ENCODE peak calls at places on chromosomes 11 and 22, in six cellular contexts. G is astrocyte of the hippocampus; R is NCI-H460; A is activated CD4-positive, alpha-beta T cell treated with anti-CD3 and anti-CD28 coated beads for 48 hours; M is non-pigmented ciliary epithelial cell; E is fibroblast of the conjunctiva. F is an unnamed sample.

GRCh38 chr11:123519055-123519796 is 89.2 kb downstream of the GRAMD1B start:
- DNase-seq in G (peak), R (no peak), A (no peak), M (no peak), E (no peak), F (no peak)

GRCh38 chr11:47916361-47916841 is 64.0 kb upstream of the PTPRJ start:
- DNase-seq in G (peak), R (no peak), A (no peak), M (no peak), E (no peak), F (no peak)

GRCh38 chr11:12276356-12276755 is 101.0 kb upstream of the PARVA start:
- DNase-seq in G (no peak), R (no peak), A (no peak), M (no peak), E (no peak), F (no peak)

GRCh38 chr11:71144010-71144409 is 108.4 kb downstream of the SHANK2 start:
- DNase-seq in G (no peak), R (no peak), A (no peak), M (no peak), E (no peak), F (no peak)

GRCh38 chr22:17102297-17102667 is 17.5 kb downstream of the IL17RA start:
- DNase-seq in G (no peak), R (no peak), A (no peak), M (no peak), E (no peak), F (no peak)

GRCh38 chr11:21405403-21405802 is 736.0 kb downstream of the NELL1 start:
- DNase-seq in G (peak), R (no peak), A (no peak), M (no peak), E (no peak), F (no peak)

GRCh38 chr22:48765595-48765994 is 1062.1 kb downstream of the BRD1 start:
- DNase-seq in G (no peak), R (no peak), A (no peak), M (no peak), E (no peak), F (no peak)

GRCh38 chr11:16986434-16987204 is 27.6 kb downstream of the PLEKHA7 start:
- DNase-seq in G (peak), R (no peak), A (peak), M (no peak), E (no peak), F (no peak)

GRCh38 chr11:129323896-129324522 is 51.6 kb upstream of the BARX2 start:
- DNase-seq in G (no peak), R (peak), A (no peak), M (no peak), E (no peak), F (peak)

F was measured in AG09319.